ENCODE peak calls at places on chromosomes 4 and X, in six cellular contexts. W, B, Z, M, Q and N are unnamed samples.
A peak's percentile ranks its signal among the peaks of the same experiment; 100 is the strongest.

GRCh38 chrX:152896450-152896849 is 1.4 kb upstream of the ZNF185 start:
- DNase-seq in W (no peak), B (no peak), Z (no peak), M (no peak), Q (no peak), N (no peak)

GRCh38 chr4:2745981-2746806 is 9.9 kb downstream of the TNIP2 start:
- DNase-seq in W (peak; percentile 52), B (peak; percentile 51), Z (peak; percentile 90), M (no peak), Q (peak; percentile 85), N (no peak)

GRCh38 chrX:153351981-153352380 is 18.0 kb downstream of the ZNF275 start:
- DNase-seq in W (no peak), B (no peak), Z (no peak), M (no peak), Q (no peak), N (no peak)

GRCh38 chr4:1091561-1091995 is 21.8 kb downstream of the RNF212 start:
- DNase-seq in W (no peak), B (no peak), Z (no peak), M (peak; percentile 65), Q (no peak), N (no peak)

GRCh38 chr4:110211007-110211769 is 12.8 kb upstream of the ELOVL6 start:
- DNase-seq in W (peak; percentile 33), B (no peak), Z (peak; percentile 59), M (no peak), Q (no peak), N (no peak)

GRCh38 chr4:111957131-111957530 is 188.1 kb upstream of the FAM241A start:
- DNase-seq in W (no peak), B (no peak), Z (no peak), M (no peak), Q (no peak), N (no peak)

GRCh38 chr4:111937368-111937767 is 207.9 kb upstream of the FAM241A start:
- DNase-seq in W (no peak), B (no peak), Z (no peak), M (no peak), Q (no peak), N (no peak)

GRCh38 chrX:10103023-10103422 is 53.8 kb upstream of the CLCN4 start:
- DNase-seq in W (peak; percentile 60), B (no peak), Z (no peak), M (no peak), Q (no peak), N (no peak)

GRCh38 chr4:41505161-41505653 is 32.8 kb upstream of the LIMCH1 start:
- DNase-seq in W (peak; percentile 80), B (no peak), Z (no peak), M (no peak), Q (peak; percentile 77), N (no peak)

GRCh38 chr4:8473198-8473919 is 32.8 kb downstream of the TRMT44 start:
- DNase-seq in W (peak; percentile 20), B (no peak), Z (no peak), M (no peak), Q (no peak), N (no peak)

GRCh38 chr4:2091990-2092652 is 33.0 kb downstream of the NAT8L start:
- DNase-seq in W (no peak), B (no peak), Z (no peak), M (no peak), Q (no peak), N (no peak)

GRCh38 chrX:34578237-34578636 is 78.8 kb downstream of the TMEM47 start:
- DNase-seq in W (peak; percentile 14), B (no peak), Z (peak; percentile 1), M (no peak), Q (no peak), N (no peak)

GRCh38 chrX:33741807-33742206 is 390.3 kb downstream of the FAM47A start:
- DNase-seq in W (no peak), B (no peak), Z (no peak), M (no peak), Q (no peak), N (no peak)

GRCh38 chrX:67296395-67296794 is 247.4 kb upstream of the AR start:
- DNase-seq in W (no peak), B (no peak), Z (no peak), M (no peak), Q (no peak), N (no peak)

GRCh38 chrX:67290489-67291220 is 253.2 kb upstream of the AR start:
- DNase-seq in W (no peak), B (no peak), Z (no peak), M (no peak), Q (no peak), N (no peak)

DNA sequence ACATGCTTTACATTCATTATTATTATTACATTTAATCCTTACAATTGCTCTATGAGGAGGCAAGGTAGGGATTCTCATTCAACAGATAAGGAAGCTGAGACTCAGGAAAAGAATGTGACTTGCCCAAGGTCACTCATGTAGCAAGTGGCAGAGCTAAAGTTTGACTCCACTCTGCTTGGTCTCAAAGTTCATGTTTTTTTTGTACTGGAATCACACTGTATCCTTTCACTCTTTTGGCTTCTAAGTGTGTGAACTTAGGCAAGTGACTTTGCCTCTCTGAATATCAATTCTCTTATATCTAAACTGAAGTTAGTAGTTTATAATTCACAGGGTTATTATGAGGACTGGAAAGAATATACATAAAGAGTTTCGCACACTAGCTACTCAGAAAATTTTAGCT is 247.9 kb upstream of the AR start:
- DNase-seq in W (no peak), B (no peak), Z (no peak), M (no peak), Q (no peak), N (no peak)
- H3K27ac ChIP-seq in W (no peak overlapping the region), B (no peak overlapping the region), Z (no peak overlapping the region), M (no peak overlapping the region), Q (no peak overlapping the region), N (no peak overlapping the region)

GRCh38 chr4:38670061-38670894 is 6.3 kb downstream of the KLF3 start:
- DNase-seq in W (no peak), B (no peak), Z (no peak), M (no peak), Q (no peak), N (no peak)

GRCh38 chr4:38669233-38669632 is 5.2 kb downstream of the KLF3 start:
- DNase-seq in W (peak; percentile 45), B (no peak), Z (no peak), M (no peak), Q (no peak), N (no peak)

GRCh38 chr4:38667005-38667771 is 3.2 kb downstream of the KLF3 start:
- DNase-seq in W (peak; percentile 98), B (peak; percentile 64), Z (peak; percentile 84), M (peak; percentile 84), Q (no peak), N (peak; percentile 91)

GRCh38 chr4:38665846-38666490 is 2.0 kb downstream of the KLF3 start:
- DNase-seq in W (no peak), B (no peak), Z (no peak), M (no peak), Q (no peak), N (no peak)

DNA sequence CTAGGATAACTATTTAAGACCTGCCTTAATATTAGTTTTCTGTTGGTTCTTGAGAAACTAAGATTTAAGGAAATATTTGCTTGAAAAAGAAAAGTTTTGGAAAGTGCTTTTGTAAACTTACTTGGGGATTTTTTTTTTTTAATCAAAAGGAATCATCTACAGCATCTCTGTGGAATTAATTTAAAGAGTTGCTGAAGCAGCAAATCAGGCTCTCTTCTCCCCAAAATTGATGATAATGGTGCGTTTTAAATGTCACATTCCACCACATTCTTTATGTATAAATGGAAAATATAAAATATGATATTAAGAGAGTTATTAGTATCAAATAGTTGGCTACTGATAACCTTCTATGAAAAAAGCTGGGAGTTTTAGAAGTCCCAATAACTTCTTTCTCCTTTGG is 4.2 kb downstream of the KLF3 start:
- DNase-seq in W (no peak), B (no peak), Z (no peak), M (no peak), Q (no peak), N (no peak)
- H3K4me1 ChIP-seq in W (peaks cover 56% of the 10 kb centered on the region), B (peaks cover 68% of the 10 kb centered on the region), Z (peaks cover 73% of the 10 kb centered on the region), M (peaks cover 58% of the 10 kb centered on the region), Q (peaks cover 2% of the 10 kb centered on the region), N (peaks cover 15% of the 10 kb centered on the region)

DNA sequence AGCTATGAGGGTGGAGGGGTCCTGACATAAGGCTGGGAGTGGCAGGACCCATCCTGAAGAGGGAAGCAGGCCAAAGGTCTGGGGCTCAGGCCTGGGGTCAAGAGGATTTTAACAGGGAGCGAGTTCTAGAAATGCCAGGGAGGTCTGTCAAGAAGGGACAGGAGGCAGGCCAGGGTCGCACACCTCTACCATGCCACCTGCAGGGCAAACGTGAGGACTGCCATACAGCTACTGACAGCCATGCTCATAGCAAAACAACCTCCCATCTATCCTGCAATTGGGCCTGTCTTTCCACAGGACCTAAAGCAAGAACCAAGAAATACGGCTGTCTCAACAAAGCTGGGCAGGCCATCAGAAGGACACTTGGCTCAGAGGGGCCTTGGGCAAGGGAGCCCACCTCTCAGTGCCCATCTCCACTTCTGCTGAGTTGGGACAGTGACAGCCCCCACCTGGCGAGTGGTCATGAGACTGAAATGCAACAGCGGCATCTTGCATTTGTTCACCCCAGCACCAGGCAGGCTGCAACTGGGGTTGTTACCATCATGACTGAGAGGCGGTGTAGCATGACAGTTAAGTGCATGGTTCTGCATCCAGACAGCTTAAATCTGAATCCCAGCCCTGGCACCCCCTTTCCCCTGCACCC is 92.7 kb downstream of the WFS1 start:
- DNase-seq in W (no peak), B (no peak), Z (no peak), M (no peak), Q (peak; percentile 40), N (no peak)
- H3K27ac ChIP-seq in W (no peak overlapping the region), B (no peak overlapping the region), Z (no peak overlapping the region), M (no peak overlapping the region), Q (no peak overlapping the region), N (no peak overlapping the region)

DNA sequence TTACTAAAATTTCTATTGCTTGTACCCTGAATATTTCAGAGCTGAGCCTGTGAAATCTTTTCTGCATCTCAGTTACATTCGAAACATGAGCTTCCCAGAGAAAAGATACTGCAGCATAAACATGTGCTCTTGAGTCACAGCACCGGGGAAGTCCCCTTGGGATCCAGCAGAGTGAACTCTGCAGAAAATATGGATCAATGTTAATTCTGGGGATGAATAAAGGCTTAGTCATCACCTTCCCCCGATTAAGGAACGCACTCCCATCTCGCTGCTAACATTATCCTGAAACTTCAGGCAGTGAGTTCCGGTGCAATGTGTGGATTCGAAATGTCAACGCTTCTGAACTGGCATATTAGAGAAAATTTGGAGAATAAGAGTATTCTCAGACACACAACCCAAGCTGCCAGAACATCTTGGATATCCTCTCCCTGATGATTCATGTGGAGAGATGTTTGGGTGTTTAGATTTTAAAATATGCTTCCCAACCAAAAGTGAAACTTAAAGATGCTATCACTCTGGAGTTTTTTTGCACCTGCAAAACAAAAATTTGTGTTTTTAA is 90.8 kb downstream of the IRF2 start:
- DNase-seq in W (peak; percentile 95), B (no peak), Z (no peak), M (no peak), Q (no peak), N (no peak)
- H3K4me1 ChIP-seq in W (peaks cover 44% of the 10 kb centered on the region), B (peaks cover 48% of the 10 kb centered on the region), Z (peaks cover 45% of the 10 kb centered on the region), M (peaks cover 42% of the 10 kb centered on the region), Q (no peaks in the 10 kb centered on the region), N (peaks cover 18% of the 10 kb centered on the region)

DNA sequence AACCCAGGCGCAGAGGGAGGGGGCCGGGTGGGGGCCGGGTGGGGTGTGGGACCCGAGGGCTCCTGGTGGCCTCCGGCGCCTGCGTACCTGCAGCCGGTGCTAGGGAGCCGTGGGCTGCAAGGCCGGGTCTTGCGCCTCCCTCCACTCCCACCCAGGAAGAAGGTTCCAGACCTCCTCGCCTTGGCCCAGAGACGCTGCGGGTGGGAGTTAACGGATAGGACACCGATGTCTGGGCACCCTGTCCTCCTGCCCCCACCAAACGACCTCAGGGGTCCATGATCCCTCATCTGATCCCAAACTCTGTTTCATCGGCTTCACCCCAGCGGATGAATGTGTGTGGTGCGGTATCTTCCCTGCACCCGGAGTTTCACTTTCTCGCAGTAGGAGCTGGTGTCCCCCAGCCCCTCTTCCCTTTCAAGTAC is 927 bp downstream of the MSX1 start:
- DNase-seq in W (no peak), B (no peak), Z (no peak), M (no peak), Q (no peak), N (no peak)
- H3K27ac ChIP-seq in W (no peak overlapping the region), B (peak overlapping the region; percentile 36), Z (no peak overlapping the region), M (peak overlapping the region; percentile 85), Q (no peak overlapping the region), N (no peak overlapping the region)

GRCh38 chr4:25163216-25163615 is 3.0 kb upstream of the SEPSECS start:
- DNase-seq in W (no peak), B (no peak), Z (no peak), M (no peak), Q (no peak), N (no peak)
- H3K4me1 ChIP-seq in W (peaks cover 14% of the 10 kb centered on the region), B (peaks cover 23% of the 10 kb centered on the region), Z (peaks cover 27% of the 10 kb centered on the region), M (peaks cover 18% of the 10 kb centered on the region), Q (no peaks in the 10 kb centered on the region), N (no peaks in the 10 kb centered on the region)